ENCODE peak calls at places on chromosomes 12 and 14, in five cellular contexts. N, I, O, K and V are unnamed samples.

GRCh38 chr14:86858043-86858442 is 1134.9 kb downstream of the GALC start:
- DNase-seq in I (no peak), N (no peak), O (no peak), K (no peak), V (no peak)

GRCh38 chr12:28780096-28780495 is 369.0 kb upstream of the FAR2 start:
- DNase-seq in O (no peak), K (no peak), I (no peak), N (no peak), V (no peak)

GRCh38 chr12:107461222-107461980 is 224.2 kb upstream of the PWP1 start:
- DNase-seq in I (no peak), K (no peak), O (no peak), N (no peak), V (no peak)

GRCh38 chr14:20671597-20672283 is 12.6 kb upstream of the RNASE4 start:
- DNase-seq in I (no peak), K (no peak), N (no peak), O (no peak), V (no peak)

GRCh38 chr12:107042801-107043200 is 50.5 kb downstream of the CRY1 start:
- DNase-seq in N (no peak), I (no peak), K (no peak), O (no peak), V (no peak)

GRCh38 chr14:54446201-54446693 is 5.1 kb upstream of the CNIH1 start:
- DNase-seq in I (peak; percentile 36), N (no peak), K (peak; percentile 28), O (no peak), V (no peak)

GRCh38 chr14:55272922-55273321 is 1.7 kb downstream of the FBXO34 start:
- DNase-seq in N (no peak), O (no peak), K (no peak), I (no peak), V (no peak)

GRCh38 chr12:105451211-105451610 is 120.7 kb downstream of the C12orf75 start:
- DNase-seq in N (no peak), O (no peak), I (no peak), K (no peak), V (no peak)

GRCh38 chr14:72888636-72889201 is 5.2 kb downstream of the DPF3 start:
- DNase-seq in N (no peak), O (no peak), I (no peak), K (no peak), V (no peak)

GRCh38 chr12:54416908-54417603 is 2.0 kb downstream of the ITGA5 start:
- DNase-seq in O (peak; percentile 75), I (no peak), K (no peak), N (peak; percentile 51), V (no peak)

GRCh38 chr14:101200008-101200649 is 296.6 kb upstream of the RTL1 start:
- DNase-seq in K (no peak), O (peak; percentile 19), I (no peak), N (no peak), V (peak; percentile 17)

GRCh38 chr12:124458220-124458991 is 109.0 kb downstream of the NCOR2 start:
- DNase-seq in K (no peak), I (no peak), N (no peak), O (no peak), V (peak; percentile 52)

GRCh38 chr12:53729659-53730058 is 2.4 kb upstream of the CALCOCO1 start:
- DNase-seq in O (no peak), K (no peak), N (no peak), I (no peak), V (no peak)

GRCh38 chr14:100803694-100804075 is 22.2 kb upstream of the MEG3 start:
- DNase-seq in O (no peak), N (no peak), I (no peak), K (no peak), V (no peak)

GRCh38 chr14:35386673-35387125 is 17.9 kb downstream of the NFKBIA start:
- DNase-seq in I (no peak), O (no peak), K (no peak), N (no peak), V (no peak)
- H3K27ac ChIP-seq in I (no peak overlapping the region), O (peak overlapping the region; percentile 95), K (no peak overlapping the region), N (peak overlapping the region; percentile 83), V (no peak overlapping the region)

GRCh38 chr12:65902504-65902903 is 78.2 kb downstream of the HMGA2 start:
- DNase-seq in O (no peak), I (no peak), N (no peak), K (no peak), V (no peak)
- H3K27ac ChIP-seq in O (no peak overlapping the region), I (no peak overlapping the region), N (no peak overlapping the region), K (no peak overlapping the region), V (no peak overlapping the region)

DNA sequence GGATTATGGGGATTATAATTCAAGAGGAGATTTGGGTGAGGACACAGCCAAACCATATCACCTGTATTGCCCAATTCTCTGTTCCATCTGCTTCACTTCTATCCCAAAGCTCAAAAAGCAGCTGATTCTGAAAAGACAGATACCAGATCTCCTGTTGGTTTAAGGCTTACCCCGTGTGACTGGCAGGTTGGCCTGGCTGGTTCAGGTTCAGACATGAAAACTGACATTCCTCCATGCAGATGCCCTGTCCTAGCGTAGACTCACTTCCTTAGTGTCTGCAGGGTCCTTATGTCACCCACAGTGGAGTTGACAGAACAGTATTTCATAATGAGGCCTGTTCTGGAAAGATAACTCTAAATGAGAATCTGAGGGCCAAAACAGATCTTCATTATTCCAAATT is 61.1 kb upstream of the FLRT2 start:
- DNase-seq in N (no peak), O (no peak), K (no peak), I (no peak), V (no peak)
- H3K27ac ChIP-seq in N (no peak overlapping the region), O (no peak overlapping the region), K (no peak overlapping the region), I (no peak overlapping the region), V (no peak overlapping the region)

DNA sequence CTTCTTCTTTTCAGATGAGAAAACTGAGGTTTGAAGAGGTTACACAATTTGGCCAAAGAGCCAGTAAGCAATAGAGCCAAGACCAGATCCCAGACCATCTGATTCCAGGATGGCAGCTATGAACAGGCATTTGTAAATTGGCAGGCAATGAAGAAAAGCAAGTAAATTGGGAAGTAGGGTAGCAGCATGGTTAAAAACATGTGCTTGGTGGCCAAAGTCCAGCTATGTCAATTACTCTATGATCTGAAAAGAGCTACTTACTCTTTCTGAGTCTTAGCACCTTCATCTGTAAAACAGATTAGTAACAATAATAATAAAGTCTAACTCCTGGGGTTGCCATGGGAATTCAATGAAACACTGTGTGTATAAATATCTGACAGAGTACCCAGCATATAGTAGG is 60.2 kb upstream of the MDM1 start:
- DNase-seq in I (no peak), N (no peak), O (no peak), K (no peak), V (no peak)
- H3K27ac ChIP-seq in I (no peak overlapping the region), N (no peak overlapping the region), O (no peak overlapping the region), K (no peak overlapping the region), V (no peak overlapping the region)